ENCODE peak calls at places on chromosome 16, in six cellular contexts. One of them, this sample, is unnamed.
A peak's percentile ranks its signal among the peaks of the same experiment; 100 is the strongest.

GRCh38 chr16:23668873-23669272 is 9.8 kb upstream of the PLK1 start:
- DNase-seq in AG04449: no peak
- DNase-seq in fibroblast of lung: no peak
- DNase-seq in sigmoid colon: no peak
- DNase-seq in heart right ventricle: no peak
- DNase-seq in epithelial cell of esophagus: no peak
- DNase-seq in this sample: peak; percentile 15

GRCh38 chr16:1101133-1101532 is 5.1 kb upstream of the C1QTNF8 start:
- DNase-seq in AG04449: no peak
- DNase-seq in fibroblast of lung: no peak
- DNase-seq in heart right ventricle: no peak
- DNase-seq in epithelial cell of esophagus: no peak
- DNase-seq in sigmoid colon: no peak
- DNase-seq in this sample: no peak

GRCh38 chr16:84020353-84020752 is 22.2 kb downstream of the SLC38A8 start:
- DNase-seq in AG04449: no peak
- DNase-seq in heart right ventricle: peak; percentile 41
- DNase-seq in epithelial cell of esophagus: no peak
- DNase-seq in fibroblast of lung: no peak
- DNase-seq in sigmoid colon: no peak
- DNase-seq in this sample: no peak

GRCh38 chr16:66405057-66405783 is 21.9 kb upstream of the BEAN1 start:
- DNase-seq in epithelial cell of esophagus: no peak
- DNase-seq in heart right ventricle: no peak
- DNase-seq in sigmoid colon: no peak
- DNase-seq in fibroblast of lung: no peak
- DNase-seq in AG04449: no peak
- DNase-seq in this sample: no peak

GRCh38 chr16:84117482-84117843 is 721 bp upstream of the MBTPS1 start:
- DNase-seq in fibroblast of lung: peak; percentile 33
- DNase-seq in heart right ventricle: no peak
- DNase-seq in sigmoid colon: no peak
- DNase-seq in AG04449: no peak
- DNase-seq in epithelial cell of esophagus: peak; percentile 29
- DNase-seq in this sample: no peak

GRCh38 chr16:13307861-13308260 is 406.5 kb downstream of the SHISA9 start:
- DNase-seq in AG04449: no peak
- DNase-seq in fibroblast of lung: peak; percentile 59
- DNase-seq in epithelial cell of esophagus: no peak
- DNase-seq in sigmoid colon: no peak
- DNase-seq in heart right ventricle: no peak
- DNase-seq in this sample: no peak

GRCh38 chr16:49311823-49312222 is 30.2 kb upstream of the CBLN1 start:
- DNase-seq in heart right ventricle: no peak
- DNase-seq in sigmoid colon: no peak
- DNase-seq in epithelial cell of esophagus: no peak
- DNase-seq in fibroblast of lung: no peak
- DNase-seq in AG04449: no peak
- DNase-seq in this sample: no peak

GRCh38 chr16:79628501-79628975 is 28.0 kb upstream of the MAF start:
- DNase-seq in heart right ventricle: no peak
- DNase-seq in sigmoid colon: no peak
- DNase-seq in AG04449: no peak
- DNase-seq in fibroblast of lung: peak; percentile 96
- DNase-seq in epithelial cell of esophagus: peak; percentile 78
- DNase-seq in this sample: peak; percentile 82

GRCh38 chr16:2244301-2244700 is 7.1 kb downstream of the ECI1 start:
- DNase-seq in epithelial cell of esophagus: no peak
- DNase-seq in AG04449: no peak
- DNase-seq in heart right ventricle: no peak
- DNase-seq in sigmoid colon: no peak
- DNase-seq in fibroblast of lung: no peak
- DNase-seq in this sample: no peak

GRCh38 chr16:65767125-65767524 is 599.4 kb upstream of the CDH5 start:
- DNase-seq in fibroblast of lung: no peak
- DNase-seq in epithelial cell of esophagus: no peak
- DNase-seq in heart right ventricle: no peak
- DNase-seq in AG04449: no peak
- DNase-seq in sigmoid colon: no peak
- DNase-seq in this sample: no peak

GRCh38 chr16:383326-384020 is 1.7 kb upstream of the PGAP6 start:
- DNase-seq in heart right ventricle: peak; percentile 17
- DNase-seq in epithelial cell of esophagus: peak; percentile 81
- DNase-seq in fibroblast of lung: no peak
- DNase-seq in AG04449: no peak
- DNase-seq in sigmoid colon: no peak
- DNase-seq in this sample: no peak

GRCh38 chr16:20866161-20866772 is 33.9 kb downstream of the DCUN1D3 start:
- DNase-seq in sigmoid colon: peak; percentile 73
- DNase-seq in epithelial cell of esophagus: peak; percentile 90
- DNase-seq in AG04449: peak; percentile 38
- DNase-seq in heart right ventricle: peak; percentile 34
- DNase-seq in fibroblast of lung: peak; percentile 91
- DNase-seq in this sample: peak; percentile 90

GRCh38 chr16:86389566-86390328 is 120.6 kb upstream of the FOXF1 start:
- DNase-seq in sigmoid colon: no peak
- DNase-seq in heart right ventricle: no peak
- DNase-seq in fibroblast of lung: no peak
- DNase-seq in epithelial cell of esophagus: no peak
- DNase-seq in AG04449: no peak
- DNase-seq in this sample: peak; percentile 78

GRCh38 chr16:87086156-87086555 is 231.0 kb downstream of the C16orf95 start:
- DNase-seq in heart right ventricle: no peak
- DNase-seq in epithelial cell of esophagus: no peak
- DNase-seq in AG04449: no peak
- DNase-seq in sigmoid colon: no peak
- DNase-seq in fibroblast of lung: peak; percentile 89
- DNase-seq in this sample: peak; percentile 3

GRCh38 chr16:89393731-89394406 is 96.5 kb downstream of the ANKRD11 start:
- DNase-seq in sigmoid colon: peak; percentile 77
- DNase-seq in heart right ventricle: peak; percentile 66
- DNase-seq in epithelial cell of esophagus: peak; percentile 33
- DNase-seq in AG04449: no peak
- DNase-seq in fibroblast of lung: no peak
- DNase-seq in this sample: no peak

GRCh38 chr16:56675685-56676210 is 6.1 kb downstream of the MT1H start:
- DNase-seq in fibroblast of lung: no peak
- DNase-seq in epithelial cell of esophagus: no peak
- DNase-seq in sigmoid colon: no peak
- DNase-seq in heart right ventricle: no peak
- DNase-seq in AG04449: no peak
- DNase-seq in this sample: no peak
- H3K4me3 ChIP-seq in fibroblast of lung: no peak overlapping the region
- H3K4me3 ChIP-seq in epithelial cell of esophagus: no peak overlapping the region
- H3K4me3 ChIP-seq in sigmoid colon: no peak overlapping the region
- H3K4me3 ChIP-seq in heart right ventricle: peak overlapping the region; percentile 21
- H3K4me3 ChIP-seq in AG04449: no peak overlapping the region
- H3K4me3 ChIP-seq in this sample: no peak overlapping the region

GRCh38 chr16:58629681-58630640 is at the start of gene CNOT1:
- DNase-seq in epithelial cell of esophagus: peak; percentile 100
- DNase-seq in sigmoid colon: peak; percentile 99
- DNase-seq in AG04449: peak; percentile 99
- DNase-seq in fibroblast of lung: peak; percentile 100
- DNase-seq in heart right ventricle: peak; percentile 97
- DNase-seq in this sample: peak; percentile 100
- TF ChIP-seq CTCF in epithelial cell of esophagus: no peak
- TF ChIP-seq CTCF in sigmoid colon: no peak
- TF ChIP-seq CTCF in AG04449: no peak
- TF ChIP-seq CTCF in fibroblast of lung: no peak
- TF ChIP-seq CTCF in heart right ventricle: no peak
- TF ChIP-seq CTCF in this sample: no peak

GRCh38 chr16:10183606-10183959 is 1.4 kb upstream of the GRIN2A start:
- DNase-seq in AG04449: no peak
- DNase-seq in fibroblast of lung: no peak
- DNase-seq in epithelial cell of esophagus: no peak
- DNase-seq in sigmoid colon: no peak
- DNase-seq in heart right ventricle: no peak
- DNase-seq in this sample: no peak

GRCh38 chr16:10180042-10180770 is 2.0 kb downstream of the GRIN2A start:
- DNase-seq in fibroblast of lung: no peak
- DNase-seq in sigmoid colon: no peak
- DNase-seq in AG04449: no peak
- DNase-seq in epithelial cell of esophagus: no peak
- DNase-seq in heart right ventricle: no peak
- DNase-seq in this sample: no peak

GRCh38 chr16:10180771-10181163 is 1.5 kb downstream of the GRIN2A start:
- DNase-seq in epithelial cell of esophagus: no peak
- DNase-seq in AG04449: no peak
- DNase-seq in sigmoid colon: no peak
- DNase-seq in fibroblast of lung: peak; percentile 20
- DNase-seq in heart right ventricle: peak; percentile 17
- DNase-seq in this sample: no peak

GRCh38 chr16:10181196-10182162 is 749 bp downstream of the GRIN2A start:
- DNase-seq in epithelial cell of esophagus: peak; percentile 46
- DNase-seq in heart right ventricle: peak; percentile 70
- DNase-seq in sigmoid colon: peak; percentile 75
- DNase-seq in fibroblast of lung: peak; percentile 71
- DNase-seq in AG04449: no peak
- DNase-seq in this sample: peak; percentile 49

GRCh38 chr16:10182186-10182683 is at the start of gene GRIN2A:
- DNase-seq in heart right ventricle: no peak
- DNase-seq in epithelial cell of esophagus: no peak
- DNase-seq in sigmoid colon: no peak
- DNase-seq in AG04449: no peak
- DNase-seq in fibroblast of lung: no peak
- DNase-seq in this sample: no peak
- H3K4me3 ChIP-seq in heart right ventricle: peak within 1 kb of the TSS; percentile 26
- H3K4me3 ChIP-seq in epithelial cell of esophagus: no peak within 1 kb of the TSS
- H3K4me3 ChIP-seq in sigmoid colon: peak within 1 kb of the TSS; percentile 40
- H3K4me3 ChIP-seq in AG04449: peak within 1 kb of the TSS; percentile 27
- H3K4me3 ChIP-seq in fibroblast of lung: peak within 1 kb of the TSS; percentile 42
- H3K4me3 ChIP-seq in this sample: no peak within 1 kb of the TSS

GRCh38 chr16:68235105-68235881 is 634 bp downstream of the ESRP2 start:
- DNase-seq in fibroblast of lung: no peak
- DNase-seq in epithelial cell of esophagus: peak; percentile 82
- DNase-seq in heart right ventricle: no peak
- DNase-seq in sigmoid colon: peak; percentile 72
- DNase-seq in AG04449: no peak
- DNase-seq in this sample: no peak
- TF ChIP-seq CTCF in fibroblast of lung: no peak
- TF ChIP-seq CTCF in epithelial cell of esophagus: peak; percentile 30
- TF ChIP-seq CTCF in heart right ventricle: no peak
- TF ChIP-seq CTCF in sigmoid colon: no peak
- TF ChIP-seq CTCF in AG04449: no peak
- TF ChIP-seq CTCF in this sample: no peak

DNA sequence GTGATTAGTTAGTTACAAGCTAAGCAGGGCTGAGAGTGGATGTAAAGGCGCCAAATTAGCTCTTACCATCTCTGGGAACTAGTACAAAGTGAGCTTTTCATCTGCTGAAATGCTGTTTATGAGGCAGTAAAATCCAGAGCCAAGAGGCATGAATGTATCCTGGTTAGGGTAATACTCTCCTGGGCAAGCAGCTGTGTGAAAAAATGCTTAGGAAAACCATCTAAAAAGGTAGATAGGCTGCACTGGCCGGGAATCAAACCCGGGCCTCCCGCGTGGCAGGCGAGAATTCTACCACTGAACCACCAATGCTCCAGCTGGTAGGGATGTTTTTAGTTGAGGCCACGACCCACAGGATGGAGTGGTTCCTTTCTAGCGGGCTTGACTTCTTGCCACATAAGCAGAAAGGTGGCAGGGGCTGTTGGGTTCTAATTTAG is 23.0 kb downstream of the VAC14 start:
- DNase-seq in sigmoid colon: no peak
- DNase-seq in epithelial cell of esophagus: no peak
- DNase-seq in fibroblast of lung: no peak
- DNase-seq in AG04449: no peak
- DNase-seq in heart right ventricle: no peak
- DNase-seq in this sample: no peak
- H3K4me3 ChIP-seq in sigmoid colon: no peak overlapping the region
- H3K4me3 ChIP-seq in epithelial cell of esophagus: no peak overlapping the region
- H3K4me3 ChIP-seq in fibroblast of lung: no peak overlapping the region
- H3K4me3 ChIP-seq in AG04449: no peak overlapping the region
- H3K4me3 ChIP-seq in heart right ventricle: no peak overlapping the region
- H3K4me3 ChIP-seq in this sample: no peak overlapping the region